ENCODE peak calls at places on chromosomes 13 and 19, in nine cellular contexts. F, H, W, Q, B, D, I, K and E are unnamed samples.

GRCh38 chr19:45428385-45429231 is 4.9 kb upstream of the ERCC1 start:
- DNase-seq in F (no peak), H (peak), W (no peak), Q (no peak), B (peak), D (no peak), I (peak), K (peak), E (no peak)

GRCh38 chr13:98460519-98460918 is 116.4 kb downstream of the STK24 start:
- DNase-seq in F (no peak), H (peak), W (no peak), Q (no peak), B (no peak), D (no peak), I (no peak), K (no peak), E (peak)

GRCh38 chr13:105952233-105952767 is 583.2 kb downstream of the EFNB2 start:
- DNase-seq in F (no peak), H (no peak), W (no peak), Q (no peak), B (no peak), D (no peak), I (no peak), K (no peak), E (no peak)

GRCh38 chr19:28665748-28666147 is 547.2 kb downstream of the UQCRFS1 start:
- DNase-seq in F (no peak), H (no peak), W (no peak), Q (no peak), B (no peak), D (no peak), I (no peak), K (no peak), E (no peak)

GRCh38 chr19:43407416-43408005 is 7.2 kb upstream of the TEX101 start:
- DNase-seq in F (no peak), H (no peak), W (no peak), Q (no peak), B (peak), D (no peak), I (no peak), K (no peak), E (no peak)

GRCh38 chr13:46595136-46595917 is 42.4 kb downstream of the LRCH1 start:
- DNase-seq in F (no peak), H (no peak), W (no peak), Q (no peak), B (no peak), D (no peak), I (no peak), K (no peak), E (no peak)

GRCh38 chr19:35045667-35046300 is 4.3 kb downstream of the HPN start:
- DNase-seq in F (no peak), H (no peak), W (no peak), Q (no peak), B (no peak), D (peak), I (peak), K (no peak), E (no peak)

GRCh38 chr13:40058757-40059236 is 403.3 kb downstream of the COG6 start:
- DNase-seq in F (no peak), H (no peak), W (no peak), Q (no peak), B (no peak), D (no peak), I (no peak), K (no peak), E (no peak)

GRCh38 chr19:36436531-36436930 is 18.1 kb upstream of the ZFP82 start:
- DNase-seq in F (no peak), H (no peak), W (no peak), Q (no peak), B (no peak), D (no peak), I (no peak), K (no peak), E (no peak)

GRCh38 chr19:6067975-6068374 is 42.3 kb downstream of the RFX2 start:
- DNase-seq in F (no peak), H (no peak), W (no peak), Q (no peak), B (no peak), D (no peak), I (no peak), K (no peak), E (peak)

GRCh38 chr13:92175330-92175729 is 776.9 kb downstream of the GPC5 start:
- DNase-seq in F (no peak), H (peak), W (no peak), Q (no peak), B (no peak), D (no peak), I (no peak), K (peak), E (no peak)

GRCh38 chr19:275000-275399 is 16.2 kb downstream of the PLPP2 start:
- DNase-seq in F (no peak), H (no peak), W (no peak), Q (no peak), B (no peak), D (no peak), I (no peak), K (no peak), E (no peak)

GRCh38 chr13:87669379-87669978 is 1.7 kb upstream of the SLITRK5 start:
- DNase-seq in F (no peak), H (no peak), W (no peak), Q (no peak), B (no peak), D (no peak), I (no peak), K (no peak), E (no peak)

GRCh38 chr19:5090780-5091575 is 122.1 kb downstream of the KDM4B start:
- DNase-seq in F (no peak), H (peak), W (peak), Q (no peak), B (peak), D (no peak), I (peak), K (no peak), E (no peak)